ENCODE peak calls at places on chromosome 19, in ten cellular contexts. N is breast epithelium, Z is transverse colon, P is BJ, H is colonic mucosa, Q is AG09309, U is right lobe of liver, F is astrocyte of the spinal cord, T is fibroblast of the aortic adventitia, L is dorsolateral prefrontal cortex. W is an unnamed sample.

GRCh38 chr19:52991484-52991883 is 22.2 kb upstream of the ERVV-1 start:
- DNase-seq in N (no peak), Z (no peak), P (peak; percentile 4), H (no peak), Q (peak; percentile 2), U (no peak), F (peak; percentile 17), T (peak; percentile 54), L (no peak), W (peak; percentile 63)

GRCh38 chr19:15829786-15830185 is 14.3 kb upstream of the OR10H1 start:
- DNase-seq in N (no peak), Z (no peak), P (no peak), H (no peak), Q (no peak), U (no peak), F (no peak), T (no peak), L (no peak), W (no peak)

GRCh38 chr19:34236035-34236793 is 18.1 kb upstream of the GARRE1 start:
- DNase-seq in N (no peak), Z (peak; percentile 44), P (peak; percentile 80), H (peak; percentile 68), Q (peak; percentile 68), U (peak; percentile 70), F (no peak), T (no peak), L (no peak), W (peak; percentile 91)

GRCh38 chr19:13212759-13213330 is 62.6 kb downstream of the IER2 start:
- DNase-seq in N (peak; percentile 30), Z (peak; percentile 80), P (no peak), H (peak; percentile 79), Q (no peak), U (peak; percentile 67), F (peak; percentile 25), T (peak; percentile 46), L (no peak), W (peak; percentile 41)

GRCh38 chr19:35176183-35176570 is 21.6 kb downstream of the FXYD5 start:
- DNase-seq in N (no peak), Z (no peak), P (no peak), H (no peak), Q (no peak), U (no peak), F (no peak), T (no peak), L (no peak), W (no peak)

GRCh38 chr19:29091127-29091526 is 121.8 kb downstream of the UQCRFS1 start:
- DNase-seq in N (no peak), Z (no peak), P (no peak), H (no peak), Q (no peak), U (no peak), F (no peak), T (no peak), L (no peak), W (no peak)

GRCh38 chr19:19399733-19400438 is 5.6 kb upstream of the GATAD2A start:
- DNase-seq in N (no peak), Z (no peak), P (no peak), H (no peak), Q (no peak), U (no peak), F (no peak), T (peak; percentile 53), L (no peak), W (peak; percentile 55)

GRCh38 chr19:2315818-2316353 is 7.9 kb upstream of the LINGO3 start:
- DNase-seq in N (no peak), Z (peak; percentile 71), P (no peak), H (peak; percentile 59), Q (no peak), U (peak; percentile 77), F (peak; percentile 50), T (peak; percentile 62), L (peak; percentile 72), W (peak; percentile 53)

GRCh38 chr19:48899781-48900476 is at the start of gene NUCB1:
- DNase-seq in N (peak; percentile 99), Z (peak; percentile 99), P (peak; percentile 95), H (peak; percentile 100), Q (peak; percentile 89), U (peak; percentile 99), F (peak; percentile 99), T (peak; percentile 99), L (peak; percentile 98), W (peak; percentile 98)

GRCh38 chr19:48897181-48897580 is 1.4 kb downstream of the TULP2 start:
- DNase-seq in N (no peak), Z (no peak), P (no peak), H (no peak), Q (no peak), U (no peak), F (no peak), T (no peak), L (no peak), W (no peak)

GRCh38 chr19:48896191-48896720 is 2.3 kb downstream of the TULP2 start:
- DNase-seq in N (no peak), Z (peak; percentile 43), P (no peak), H (peak; percentile 51), Q (no peak), U (peak; percentile 60), F (peak; percentile 24), T (no peak), L (peak; percentile 68), W (peak; percentile 33)

GRCh38 chr19:48890551-48890950 is 8.0 kb downstream of the TULP2 start:
- DNase-seq in N (no peak), Z (no peak), P (no peak), H (no peak), Q (no peak), U (no peak), F (no peak), T (no peak), L (no peak), W (no peak)

DNA sequence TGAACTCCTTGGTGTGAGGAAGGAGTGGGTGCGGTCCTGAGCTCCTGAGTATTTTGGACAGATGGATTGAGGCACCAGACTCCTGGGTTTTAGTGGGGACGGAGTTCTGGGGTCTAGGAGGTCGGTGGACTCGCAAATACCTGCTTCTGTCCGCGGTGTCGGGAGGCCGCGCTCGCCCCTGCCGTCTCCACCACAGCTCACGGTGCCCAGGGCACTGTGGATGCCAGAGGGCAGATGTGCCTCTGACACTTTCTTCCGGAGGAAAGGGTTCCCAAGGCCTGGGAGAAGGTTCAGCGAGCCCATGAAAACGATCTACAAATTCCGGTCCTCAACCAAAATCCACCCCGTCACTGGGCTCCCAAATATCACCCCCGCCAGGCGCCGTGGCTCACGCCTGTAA is 3.3 kb downstream of the TULP2 start:
- DNase-seq in N (no peak), Z (no peak), P (no peak), H (no peak), Q (no peak), U (no peak), F (no peak), T (no peak), L (no peak), W (no peak)
- TF ChIP-seq CTCF in N (no peak), Z (no peak), P (no peak), H (no peak), Q (no peak), U (no peak), F (no peak), T (no peak), L (no peak), W (no peak)

DNA sequence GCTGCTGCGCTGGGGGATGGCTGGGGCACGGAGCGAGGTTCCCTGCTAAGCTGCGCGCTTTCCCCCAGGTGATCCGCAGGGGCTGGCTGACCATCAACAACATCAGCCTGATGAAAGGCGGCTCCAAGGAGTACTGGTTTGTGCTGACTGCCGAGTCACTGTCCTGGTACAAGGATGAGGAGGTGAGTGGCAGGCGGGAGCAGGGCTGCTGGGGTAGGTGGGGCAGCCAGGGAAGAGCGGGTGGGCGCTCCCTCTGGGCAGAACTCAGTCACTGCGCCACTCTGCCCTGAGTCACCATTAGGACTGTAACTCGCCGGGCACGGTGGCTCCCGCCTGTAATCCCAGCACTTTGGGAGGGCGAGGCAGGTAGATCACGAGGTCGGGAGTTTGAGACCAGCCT is 23.8 kb downstream of the TMED1 start:
- DNase-seq in N (no peak), Z (no peak), P (no peak), H (no peak), Q (no peak), U (no peak), F (no peak), T (no peak), L (no peak), W (no peak)
- H3K4me3 ChIP-seq in N (no peak overlapping the region), Z (no peak overlapping the region), P (no peak overlapping the region), H (no peak overlapping the region), Q (no peak overlapping the region), U (no peak overlapping the region), F (no peak overlapping the region), T (no peak overlapping the region), L (no peak overlapping the region), W (no peak overlapping the region)

GRCh38 chr19:56727731-56728130 is 56.2 kb upstream of the ZNF835 start:
- DNase-seq in N (no peak), Z (no peak), P (no peak), H (no peak), Q (no peak), U (no peak), F (no peak), T (no peak), L (peak; percentile 58), W (no peak)

GRCh38 chr19:56721714-56722113 is 50.2 kb upstream of the ZNF835 start:
- DNase-seq in N (no peak), Z (no peak), P (no peak), H (no peak), Q (no peak), U (no peak), F (no peak), T (no peak), L (no peak), W (no peak)

GRCh38 chr19:56720281-56720680 is 48.7 kb upstream of the ZNF835 start:
- DNase-seq in N (no peak), Z (no peak), P (no peak), H (no peak), Q (no peak), U (no peak), F (no peak), T (no peak), L (peak; percentile 85), W (no peak)

GRCh38 chr19:56725829-56726424 is 54.4 kb upstream of the ZNF835 start:
- DNase-seq in N (no peak), Z (no peak), P (no peak), H (no peak), Q (no peak), U (no peak), F (no peak), T (no peak), L (no peak), W (no peak)
- TF ChIP-seq CTCF in N (no peak), Z (no peak), P (no peak), H (no peak), Q (peak; percentile 20), U (peak; percentile 22), F (peak; percentile 15), T (no peak), L (peak; percentile 81), W (no peak)

GRCh38 chr19:4216832-4217231 is 12.5 kb upstream of the EBI3 start:
- DNase-seq in N (no peak), Z (no peak), P (no peak), H (no peak), Q (no peak), U (no peak), F (no peak), T (no peak), L (no peak), W (no peak)

GRCh38 chr19:4215807-4216206 is 13.5 kb upstream of the EBI3 start:
- DNase-seq in N (no peak), Z (no peak), P (no peak), H (no peak), Q (no peak), U (no peak), F (no peak), T (no peak), L (no peak), W (no peak)

GRCh38 chr19:4217429-4218264 is 11.7 kb upstream of the EBI3 start:
- DNase-seq in N (no peak), Z (no peak), P (no peak), H (no peak), Q (no peak), U (no peak), F (no peak), T (no peak), L (no peak), W (no peak)

GRCh38 chr19:4224470-4224869 is 4.9 kb upstream of the EBI3 start:
- DNase-seq in N (no peak), Z (no peak), P (no peak), H (no peak), Q (no peak), U (no peak), F (no peak), T (no peak), L (no peak), W (no peak)

GRCh38 chr19:4220188-4220587 is 9.1 kb upstream of the EBI3 start:
- DNase-seq in N (no peak), Z (no peak), P (no peak), H (no peak), Q (no peak), U (no peak), F (no peak), T (no peak), L (no peak), W (no peak)
- H3K4me3 ChIP-seq in N (no peak overlapping the region), Z (no peak overlapping the region), P (no peak overlapping the region), H (no peak overlapping the region), Q (no peak overlapping the region), U (no peak overlapping the region), F (no peak overlapping the region), T (no peak overlapping the region), L (no peak overlapping the region), W (no peak overlapping the region)

W was measured in AG10803.